ENCODE peak calls at places on chromosomes 1 and 21, in nine cellular contexts. J is NCI-H1417; D is stromal cell of bone marrow; T is AG08396; W is psoas muscle; V is CD8-positive, alpha-beta T cell; E is cardiac muscle cell; Q is kidney epithelial cell; Z is substantia nigra. N is an unnamed sample.

GRCh38 chr1:113904292-113904673 is 316 bp downstream of the AP4B1 start:
- DNase-seq in T (no peak), Z (no peak), W (no peak), E (peak; percentile 58), D (no peak), J (peak; percentile 76), Q (no peak), V (no peak), N (no peak)

GRCh38 chr1:48182441-48182840 is 40.1 kb upstream of the SLC5A9 start:
- DNase-seq in T (no peak), W (no peak), V (no peak), E (no peak), Z (no peak), Q (peak; percentile 63), D (no peak), J (peak; percentile 99), N (no peak)

GRCh38 chr1:25996966-25997758 is 701 bp downstream of the PAFAH2 start:
- DNase-seq in Q (no peak), W (no peak), Z (no peak), T (peak; percentile 29), E (no peak), J (no peak), D (peak; percentile 36), V (no peak), N (no peak)

GRCh38 chr1:110513511-110513910 is 5.5 kb downstream of the KCNA10 start:
- DNase-seq in T (no peak), J (no peak), Q (no peak), D (no peak), Z (no peak), E (no peak), W (no peak), V (no peak), N (no peak)

GRCh38 chr1:3327936-3328590 is 126.4 kb upstream of the ARHGEF16 start:
- DNase-seq in V (no peak), Q (no peak), J (no peak), Z (no peak), T (no peak), W (no peak), D (no peak), E (peak; percentile 82), N (no peak)

GRCh38 chr1:115781830-115782229 is 13.3 kb upstream of the CASQ2 start:
- DNase-seq in W (no peak), V (no peak), Z (no peak), J (no peak), Q (no peak), T (no peak), D (no peak), E (no peak), N (no peak)

GRCh38 chr1:150221552-150221951 is 14.4 kb downstream of the ANP32E start:
- DNase-seq in Z (no peak), Q (no peak), E (no peak), D (no peak), V (no peak), T (peak; percentile 27), W (no peak), J (no peak), N (no peak)

GRCh38 chr1:157496121-157496526 is 56.2 kb downstream of the FCRL5 start:
- DNase-seq in T (peak; percentile 39), Z (no peak), V (peak; percentile 35), W (no peak), E (peak; percentile 59), D (peak; percentile 6), Q (no peak), J (peak; percentile 81), N (no peak)

GRCh38 chr1:94737124-94737998 is 82.8 kb upstream of the SLC44A3 start:
- DNase-seq in E (no peak), W (no peak), D (no peak), Z (no peak), J (no peak), Q (no peak), T (no peak), V (no peak), N (no peak)

GRCh38 chr21:25870084-25870483 is 135.3 kb downstream of the GABPA start:
- DNase-seq in V (no peak), T (no peak), D (no peak), J (no peak), W (no peak), Q (no peak), E (no peak), Z (no peak), N (no peak)

GRCh38 chr1:24321712-24322635 is 2.8 kb downstream of the GRHL3 start:
- DNase-seq in V (peak; percentile 64), Z (no peak), T (peak; percentile 87), Q (peak; percentile 62), E (peak; percentile 37), W (peak; percentile 73), D (no peak), J (peak; percentile 75), N (no peak)

GRCh38 chr1:195733826-195734225 is 874.4 kb downstream of the KCNT2 start:
- DNase-seq in T (no peak), Q (no peak), Z (no peak), V (no peak), D (no peak), W (no peak), J (no peak), E (no peak), N (no peak)

GRCh38 chr1:21864730-21865129 is 52.7 kb downstream of the LDLRAD2 start:
- DNase-seq in T (no peak), W (peak; percentile 48), E (no peak), D (no peak), V (no peak), Q (no peak), Z (no peak), J (no peak), N (no peak)

GRCh38 chr21:37784591-37785318 is 131.5 kb downstream of the KCNJ6 start:
- DNase-seq in W (no peak), E (no peak), T (no peak), Q (no peak), V (no peak), J (no peak), D (no peak), Z (no peak), N (peak; percentile 40)

GRCh38 chr1:42736152-42736551 is 3.9 kb downstream of the CLDN19 start:
- DNase-seq in Z (no peak), W (no peak), V (no peak), E (no peak), T (peak; percentile 73), J (no peak), D (no peak), Q (no peak), N (no peak)

GRCh38 chr21:16420086-16420724 is 690.4 kb downstream of the USP25 start:
- DNase-seq in Q (peak; percentile 10), Z (no peak), V (no peak), D (peak; percentile 54), W (peak; percentile 61), E (peak; percentile 47), J (peak; percentile 64), T (no peak), N (no peak)

GRCh38 chr1:87792094-87792493 is 463.4 kb downstream of the LMO4 start:
- DNase-seq in T (no peak), Z (no peak), W (no peak), V (no peak), D (no peak), J (no peak), E (no peak), Q (no peak), N (no peak)

GRCh38 chr1:173507205-173507846 is 30.2 kb downstream of the PRDX6 start:
- DNase-seq in J (no peak), E (no peak), D (peak; percentile 61), Q (peak; percentile 95), V (no peak), T (peak; percentile 52), Z (no peak), W (no peak), N (no peak)

GRCh38 chr1:10733967-10734366 is 62.5 kb downstream of the CASZ1 start:
- DNase-seq in J (peak; percentile 76), V (no peak), Q (no peak), W (no peak), Z (no peak), E (peak; percentile 55), D (no peak), T (no peak), N (no peak)

GRCh38 chr1:179156026-179156425 is 73.5 kb downstream of the ABL2 start:
- DNase-seq in W (no peak), J (no peak), E (no peak), Z (no peak), D (no peak), T (no peak), Q (no peak), V (no peak), N (no peak)

GRCh38 chr1:54379481-54380284 is 26.5 kb downstream of the SSBP3 start:
- DNase-seq in Q (no peak), V (no peak), T (peak; percentile 46), J (no peak), Z (no peak), D (no peak), W (peak; percentile 61), E (no peak), N (no peak)

GRCh38 chr1:196951711-196952394 is 8.3 kb downstream of the CFHR2 start:
- DNase-seq in W (no peak), V (no peak), E (no peak), D (peak; percentile 36), Q (no peak), T (peak; percentile 5), J (no peak), Z (no peak), N (no peak)

GRCh38 chr1:94609619-94610018 is 68.1 kb upstream of the F3 start:
- DNase-seq in Z (no peak), W (no peak), D (no peak), T (no peak), V (no peak), Q (no peak), J (no peak), E (no peak), N (no peak)

GRCh38 chr1:198316681-198317080 is 159.9 kb downstream of the NEK7 start:
- DNase-seq in D (no peak), J (no peak), E (no peak), T (no peak), Q (no peak), Z (no peak), V (no peak), W (no peak), N (no peak)

GRCh38 chr1:28928306-28928987 is 14.1 kb downstream of the EPB41 start:
- DNase-seq in T (no peak), W (no peak), Z (no peak), E (no peak), Q (no peak), D (no peak), V (no peak), J (no peak), N (no peak)

GRCh38 chr21:31222142-31222541 is 121.9 kb downstream of the TIAM1 start:
- DNase-seq in Q (no peak), J (no peak), Z (no peak), W (no peak), E (no peak), T (no peak), V (no peak), D (no peak), N (no peak)

GRCh38 chr21:31198575-31198974 is 145.5 kb downstream of the TIAM1 start:
- DNase-seq in V (no peak), W (no peak), Q (no peak), Z (no peak), J (peak; percentile 65), E (peak; percentile 66), T (peak; percentile 21), D (peak; percentile 44), N (no peak)

GRCh38 chr1:224201853-224202252 is 18.8 kb downstream of the DEGS1 start:
- DNase-seq in J (no peak), Z (no peak), V (no peak), E (no peak), Q (no peak), D (no peak), T (no peak), W (no peak), N (no peak)

GRCh38 chr21:45699966-45700365 is 56.4 kb downstream of the PCBP3 start:
- DNase-seq in D (no peak), Z (no peak), T (no peak), J (no peak), W (no peak), E (no peak), V (no peak), Q (no peak), N (no peak)

GRCh38 chr1:110639724-110640386 is 33.7 kb upstream of the KCNA2 start:
- DNase-seq in J (no peak), V (no peak), Q (no peak), T (peak; percentile 24), E (no peak), W (no peak), Z (no peak), D (no peak), N (no peak)

GRCh38 chr1:201693887-201694614 is 134.9 kb upstream of the IPO9 start:
- DNase-seq in V (no peak), T (no peak), W (no peak), D (no peak), Z (no peak), Q (no peak), J (no peak), E (no peak), N (no peak)

N was measured in vagina.